ENCODE peak calls at places on chromosomes 12 and 14, in eight cellular contexts. D is T-helper 17 cell; Q is T-cell; P is NCI-H1105; K is substantia nigra; B is naive thymus-derived CD4-positive, alpha-beta T cell; U is cerebellar nuclear complex; L is activated CD4-positive, alpha-beta T cell treated with anti-CD3 and anti-CD28 coated beads, Interleukin-2, amount 10 ng/mL, durations not matched to agents 7 days and 5 days. T is an unnamed sample.

GRCh38 chr14:104105071-104105821 is 19.7 kb downstream of the ASPG start:
- DNase-seq in D (no peak), Q (no peak), P (no peak), K (no peak), B (no peak), U (no peak), L (no peak), T (no peak)

GRCh38 chr12:19186722-19187661 is 57.5 kb downstream of the PLEKHA5 start:
- DNase-seq in D (no peak), Q (no peak), P (peak), K (no peak), B (peak), U (no peak), L (no peak), T (peak)

GRCh38 chr12:27319848-27320247 is 12.8 kb upstream of the BMAL2 start:
- DNase-seq in D (no peak), Q (no peak), P (no peak), K (no peak), B (no peak), U (no peak), L (no peak), T (no peak)

GRCh38 chr14:70067810-70068209 is 120.9 kb downstream of the SLC8A3 start:
- DNase-seq in D (no peak), Q (no peak), P (no peak), K (no peak), B (no peak), U (no peak), L (no peak), T (no peak)

GRCh38 chr12:14664434-14665023 is 31.9 kb downstream of the GUCY2C start:
- DNase-seq in D (no peak), Q (peak), P (peak), K (peak), B (peak), U (no peak), L (peak), T (peak)

GRCh38 chr12:67085699-67086098 is 183.5 kb upstream of the CAND1 start:
- DNase-seq in D (no peak), Q (no peak), P (no peak), K (no peak), B (no peak), U (no peak), L (no peak), T (no peak)

GRCh38 chr14:104744484-104744883 is 8.5 kb upstream of the SIVA1 start:
- DNase-seq in D (no peak), Q (no peak), P (no peak), K (no peak), B (no peak), U (no peak), L (no peak), T (no peak)

GRCh38 chr12:69500631-69501030 is 30.4 kb downstream of the FRS2 start:
- DNase-seq in D (no peak), Q (no peak), P (no peak), K (no peak), B (no peak), U (no peak), L (no peak), T (no peak)

T was measured in Jurkat, Clone E6-1.